ENCODE peak calls at places on chromosome 15, in nine cellular contexts. E is DMS 273 treated with DMSO at 0.1 percent for 48 hours; L is GM13976; B is NCI-H2029; X is stimulated activated CD4-positive, alpha-beta T cell treated with anti-CD3 and anti-CD28 coated beads, Interleukin-2, amount 100 ng/mL, for 48 hours; C is iris pigment epithelial cell; J is activated CD4-positive, alpha-beta T cell treated with anti-CD3 and anti-CD28 coated beads for 1 hour; R is left colon; Q is H54. G is an unnamed sample.

GRCh38 chr15:88476635-88477038 is 9.1 kb downstream of the MRPS11 start:
- DNase-seq in E (peak; percentile 66), L (peak; percentile 58), B (peak; percentile 7), X (no peak), C (peak; percentile 44), J (no peak), R (no peak), Q (peak; percentile 15), G (peak; percentile 40)

GRCh38 chr15:29988689-29989088 is 94.1 kb upstream of the GOLGA8J start:
- DNase-seq in E (no peak), L (no peak), B (no peak), X (no peak), C (peak; percentile 6), J (no peak), R (no peak), Q (no peak), G (no peak)

GRCh38 chr15:70488002-70488605 is 275.3 kb downstream of the UACA start:
- DNase-seq in E (no peak), L (peak; percentile 76), B (no peak), X (peak; percentile 73), C (peak; percentile 65), J (peak; percentile 56), R (no peak), Q (no peak), G (peak; percentile 63)

GRCh38 chr15:71565636-71566160 is 244.7 kb upstream of the NR2E3 start:
- DNase-seq in E (no peak), L (no peak), B (no peak), X (no peak), C (no peak), J (no peak), R (no peak), Q (no peak), G (no peak)

GRCh38 chr15:47822066-47822465 is 104.8 kb downstream of the SEMA6D start:
- DNase-seq in E (no peak), L (no peak), B (no peak), X (no peak), C (no peak), J (no peak), R (no peak), Q (no peak), G (no peak)

GRCh38 chr15:72042865-72043264 is 75.1 kb downstream of the MYO9A start:
- DNase-seq in E (no peak), L (no peak), B (no peak), X (no peak), C (no peak), J (no peak), R (no peak), Q (no peak), G (no peak)

GRCh38 chr15:67835349-67836133 is 4.3 kb downstream of the RNU6-1 start:
- DNase-seq in E (no peak), L (no peak), B (no peak), X (no peak), C (no peak), J (no peak), R (no peak), Q (no peak), G (no peak)

GRCh38 chr15:48397841-48398240 is 66.6 kb downstream of the DUT start:
- DNase-seq in E (no peak), L (no peak), B (no peak), X (no peak), C (no peak), J (no peak), R (no peak), Q (no peak), G (no peak)

GRCh38 chr15:83753872-83754493 is 100.1 kb downstream of the ADAMTSL3 start:
- DNase-seq in E (no peak), L (no peak), B (no peak), X (no peak), C (no peak), J (no peak), R (no peak), Q (no peak), G (no peak)

GRCh38 chr15:64845183-64845611 is 3.5 kb downstream of the PLEKHO2 start:
- DNase-seq in E (no peak), L (no peak), B (no peak), X (no peak), C (no peak), J (no peak), R (no peak), Q (no peak), G (no peak)

GRCh38 chr15:69652906-69653305 is 200.3 kb downstream of the RPLP1 start:
- DNase-seq in E (no peak), L (no peak), B (no peak), X (no peak), C (no peak), J (no peak), R (no peak), Q (no peak), G (peak; percentile 3)

GRCh38 chr15:83659011-83659811 is 5.3 kb downstream of the ADAMTSL3 start:
- DNase-seq in E (no peak), L (no peak), B (peak; percentile 3), X (no peak), C (no peak), J (no peak), R (no peak), Q (no peak), G (no peak)

GRCh38 chr15:75067123-75067854 is 43.9 kb downstream of the PPCDC start:
- DNase-seq in E (no peak), L (no peak), B (no peak), X (no peak), C (peak; percentile 67), J (no peak), R (no peak), Q (peak; percentile 19), G (no peak)

GRCh38 chr15:28912422-28912821 is 26.6 kb downstream of the APBA2 start:
- DNase-seq in E (no peak), L (no peak), B (no peak), X (no peak), C (peak; percentile 41), J (no peak), R (no peak), Q (no peak), G (no peak)

GRCh38 chr15:78795043-78795442 is 16.2 kb downstream of the ADAMTS7 start:
- DNase-seq in E (no peak), L (no peak), B (no peak), X (no peak), C (no peak), J (no peak), R (no peak), Q (no peak), G (no peak)

GRCh38 chr15:59099162-59099685 is 5.7 kb upstream of the CCNB2 start:
- DNase-seq in E (no peak), L (no peak), B (no peak), X (no peak), C (no peak), J (no peak), R (no peak), Q (no peak), G (no peak)

GRCh38 chr15:98160236-98160635 is 199.7 kb downstream of the ARRDC4 start:
- DNase-seq in E (no peak), L (no peak), B (no peak), X (no peak), C (no peak), J (no peak), R (no peak), Q (no peak), G (no peak)

GRCh38 chr15:90869601-90870353 is 1.4 kb downstream of the FURIN start:
- DNase-seq in E (no peak), L (no peak), B (no peak), X (peak; percentile 52), C (peak; percentile 87), J (no peak), R (peak; percentile 75), Q (peak; percentile 50), G (peak; percentile 89)

GRCh38 chr15:89680282-89680873 is 1.2 kb upstream of the PLIN1 start:
- DNase-seq in E (no peak), L (no peak), B (peak; percentile 74), X (no peak), C (peak; percentile 77), J (no peak), R (peak; percentile 79), Q (no peak), G (peak; percentile 63)

GRCh38 chr15:56468271-56468912 is 3.5 kb upstream of the MNS1 start:
- DNase-seq in E (no peak), L (peak; percentile 38), B (no peak), X (no peak), C (peak; percentile 34), J (no peak), R (no peak), Q (no peak), G (no peak)

GRCh38 chr15:81839387-81839786 is 206.4 kb downstream of the MEX3B start:
- DNase-seq in E (no peak), L (no peak), B (no peak), X (no peak), C (no peak), J (no peak), R (no peak), Q (no peak), G (no peak)

GRCh38 chr15:73941044-73941443 is 14.8 kb downstream of the LOXL1 start:
- DNase-seq in E (no peak), L (no peak), B (no peak), X (no peak), C (peak; percentile 83), J (no peak), R (no peak), Q (peak; percentile 38), G (no peak)

GRCh38 chr15:30953731-30954378 is 37.6 kb downstream of the MTMR10 start:
- DNase-seq in E (no peak), L (no peak), B (no peak), X (no peak), C (peak; percentile 98), J (no peak), R (no peak), Q (peak; percentile 83), G (peak; percentile 53)

GRCh38 chr15:26866298-26867198 is at the start of gene GABRA5:
- DNase-seq in E (no peak), L (no peak), B (peak; percentile 33), X (no peak), C (peak; percentile 31), J (no peak), R (no peak), Q (no peak), G (no peak)

GRCh38 chr15:50128266-50128665 is 9.2 kb upstream of the ATP8B4 start:
- DNase-seq in E (no peak), L (no peak), B (peak; percentile 11), X (no peak), C (no peak), J (no peak), R (peak; percentile 53), Q (no peak), G (no peak)

GRCh38 chr15:57205999-57206398 is 170.3 kb upstream of the CGNL1 start:
- DNase-seq in E (no peak), L (no peak), B (no peak), X (no peak), C (no peak), J (no peak), R (peak; percentile 79), Q (no peak), G (no peak)

GRCh38 chr15:99343208-99343607 is 91.9 kb downstream of the LRRC28 start:
- DNase-seq in E (no peak), L (no peak), B (no peak), X (no peak), C (no peak), J (no peak), R (no peak), Q (no peak), G (no peak)

GRCh38 chr15:68447209-68447608 is 15.2 kb upstream of the ITGA11 start:
- DNase-seq in E (no peak), L (no peak), B (no peak), X (no peak), C (no peak), J (no peak), R (no peak), Q (no peak), G (no peak)

GRCh38 chr15:93028632-93029612 is 60.1 kb downstream of the RGMA start:
- DNase-seq in E (no peak), L (peak; percentile 33), B (no peak), X (no peak), C (peak; percentile 91), J (no peak), R (peak; percentile 72), Q (no peak), G (no peak)

GRCh38 chr15:75309711-75310110 is 26.2 kb upstream of the COMMD4 start:
- DNase-seq in E (no peak), L (no peak), B (no peak), X (no peak), C (peak; percentile 66), J (no peak), R (no peak), Q (no peak), G (no peak)

GRCh38 chr15:93664180-93664951 is 567.0 kb upstream of the MCTP2 start:
- DNase-seq in E (no peak), L (no peak), B (no peak), X (no peak), C (no peak), J (no peak), R (no peak), Q (no peak), G (no peak)